ENCODE peak calls at places on chromosomes 6 and 20, in ten cellular contexts. One of them, this sample, is unnamed.
A peak's percentile ranks its signal among the peaks of the same experiment; 100 is the strongest.

GRCh38 chr6:16228709-16229665 is 9.4 kb upstream of the GMPR start:
- DNase-seq in Caco-2: no peak
- DNase-seq in Peyer's patch: no peak
- DNase-seq in heart left ventricle: no peak
- DNase-seq in body of pancreas: peak; percentile 35
- DNase-seq in ovary: peak; percentile 43
- DNase-seq in GM13977: no peak
- DNase-seq in osteocyte: no peak
- DNase-seq in progenitor cell of endocrine pancreas: no peak
- DNase-seq in GM13976: no peak
- DNase-seq in this sample: no peak

GRCh38 chr20:48861444-48861843 is 33.6 kb upstream of the PREX1 start:
- DNase-seq in ovary: no peak
- DNase-seq in osteocyte: no peak
- DNase-seq in heart left ventricle: no peak
- DNase-seq in Peyer's patch: no peak
- DNase-seq in GM13977: peak; percentile 45
- DNase-seq in body of pancreas: no peak
- DNase-seq in GM13976: peak; percentile 49
- DNase-seq in Caco-2: no peak
- DNase-seq in progenitor cell of endocrine pancreas: no peak
- DNase-seq in this sample: no peak

GRCh38 chr6:20661721-20662120 is 127.5 kb downstream of the CDKAL1 start:
- DNase-seq in GM13977: no peak
- DNase-seq in Peyer's patch: no peak
- DNase-seq in GM13976: no peak
- DNase-seq in Caco-2: no peak
- DNase-seq in heart left ventricle: no peak
- DNase-seq in ovary: no peak
- DNase-seq in body of pancreas: peak; percentile 23
- DNase-seq in progenitor cell of endocrine pancreas: no peak
- DNase-seq in osteocyte: no peak
- DNase-seq in this sample: no peak

GRCh38 chr6:138817799-138818198 is 21.9 kb downstream of the ECT2L start:
- DNase-seq in ovary: no peak
- DNase-seq in body of pancreas: peak; percentile 81
- DNase-seq in osteocyte: no peak
- DNase-seq in GM13976: peak; percentile 33
- DNase-seq in GM13977: no peak
- DNase-seq in heart left ventricle: no peak
- DNase-seq in Caco-2: peak; percentile 94
- DNase-seq in Peyer's patch: peak; percentile 64
- DNase-seq in progenitor cell of endocrine pancreas: peak; percentile 73
- DNase-seq in this sample: peak; percentile 78

GRCh38 chr6:77106992-77107391 is 356.3 kb downstream of the HTR1B start:
- DNase-seq in body of pancreas: no peak
- DNase-seq in osteocyte: no peak
- DNase-seq in GM13977: no peak
- DNase-seq in ovary: no peak
- DNase-seq in progenitor cell of endocrine pancreas: no peak
- DNase-seq in Peyer's patch: no peak
- DNase-seq in Caco-2: no peak
- DNase-seq in GM13976: no peak
- DNase-seq in heart left ventricle: no peak
- DNase-seq in this sample: no peak

GRCh38 chr6:75149696-75150095 is 56.2 kb downstream of the COL12A1 start:
- DNase-seq in osteocyte: no peak
- DNase-seq in GM13977: no peak
- DNase-seq in Peyer's patch: no peak
- DNase-seq in body of pancreas: no peak
- DNase-seq in heart left ventricle: peak; percentile 32
- DNase-seq in ovary: no peak
- DNase-seq in Caco-2: no peak
- DNase-seq in progenitor cell of endocrine pancreas: no peak
- DNase-seq in GM13976: no peak
- DNase-seq in this sample: no peak

GRCh38 chr20:49132995-49133451 is 55.1 kb downstream of the STAU1 start:
- DNase-seq in progenitor cell of endocrine pancreas: no peak
- DNase-seq in GM13976: peak; percentile 62
- DNase-seq in body of pancreas: peak; percentile 43
- DNase-seq in Caco-2: peak; percentile 80
- DNase-seq in ovary: peak; percentile 46
- DNase-seq in GM13977: peak; percentile 54
- DNase-seq in heart left ventricle: no peak
- DNase-seq in osteocyte: no peak
- DNase-seq in Peyer's patch: no peak
- DNase-seq in this sample: peak; percentile 28

GRCh38 chr20:41357424-41358163 is 9.0 kb downstream of the EMILIN3 start:
- DNase-seq in heart left ventricle: no peak
- DNase-seq in body of pancreas: no peak
- DNase-seq in Caco-2: no peak
- DNase-seq in progenitor cell of endocrine pancreas: no peak
- DNase-seq in GM13977: no peak
- DNase-seq in osteocyte: no peak
- DNase-seq in ovary: no peak
- DNase-seq in GM13976: no peak
- DNase-seq in Peyer's patch: no peak
- DNase-seq in this sample: no peak

GRCh38 chr6:75530696-75531095 is 37.1 kb upstream of the FILIP1 start:
- DNase-seq in osteocyte: no peak
- DNase-seq in ovary: no peak
- DNase-seq in body of pancreas: no peak
- DNase-seq in GM13977: no peak
- DNase-seq in progenitor cell of endocrine pancreas: no peak
- DNase-seq in Caco-2: no peak
- DNase-seq in heart left ventricle: no peak
- DNase-seq in Peyer's patch: no peak
- DNase-seq in GM13976: no peak
- DNase-seq in this sample: no peak

GRCh38 chr6:120871416-120872261 is 462.6 kb downstream of the TBC1D32 start:
- DNase-seq in ovary: peak; percentile 26
- DNase-seq in GM13976: no peak
- DNase-seq in heart left ventricle: no peak
- DNase-seq in progenitor cell of endocrine pancreas: no peak
- DNase-seq in body of pancreas: no peak
- DNase-seq in osteocyte: peak; percentile 77
- DNase-seq in GM13977: no peak
- DNase-seq in Peyer's patch: peak; percentile 31
- DNase-seq in Caco-2: no peak
- DNase-seq in this sample: no peak

GRCh38 chr20:44650777-44651493 is 564 bp downstream of the ADA start:
- DNase-seq in osteocyte: no peak
- DNase-seq in heart left ventricle: no peak
- DNase-seq in Peyer's patch: no peak
- DNase-seq in ovary: peak; percentile 50
- DNase-seq in progenitor cell of endocrine pancreas: no peak
- DNase-seq in GM13977: no peak
- DNase-seq in Caco-2: no peak
- DNase-seq in GM13976: no peak
- DNase-seq in body of pancreas: no peak
- DNase-seq in this sample: no peak

GRCh38 chr20:64116016-64116415 is 8.7 kb upstream of the NPBWR2 start:
- DNase-seq in Caco-2: peak; percentile 3
- DNase-seq in ovary: peak; percentile 30
- DNase-seq in heart left ventricle: peak; percentile 12
- DNase-seq in progenitor cell of endocrine pancreas: no peak
- DNase-seq in body of pancreas: no peak
- DNase-seq in Peyer's patch: peak; percentile 37
- DNase-seq in GM13976: no peak
- DNase-seq in GM13977: no peak
- DNase-seq in osteocyte: no peak
- DNase-seq in this sample: no peak

GRCh38 chr6:130906736-130907381 is 79.7 kb downstream of the SMLR1 start:
- DNase-seq in progenitor cell of endocrine pancreas: no peak
- DNase-seq in GM13976: no peak
- DNase-seq in heart left ventricle: no peak
- DNase-seq in ovary: no peak
- DNase-seq in Caco-2: no peak
- DNase-seq in body of pancreas: no peak
- DNase-seq in Peyer's patch: no peak
- DNase-seq in GM13977: no peak
- DNase-seq in osteocyte: no peak
- DNase-seq in this sample: no peak

GRCh38 chr6:137867685-137868509 is 838 bp downstream of the TNFAIP3 start:
- DNase-seq in GM13976: no peak
- DNase-seq in Peyer's patch: no peak
- DNase-seq in body of pancreas: peak; percentile 39
- DNase-seq in Caco-2: no peak
- DNase-seq in progenitor cell of endocrine pancreas: no peak
- DNase-seq in ovary: peak; percentile 60
- DNase-seq in osteocyte: no peak
- DNase-seq in GM13977: no peak
- DNase-seq in heart left ventricle: no peak
- DNase-seq in this sample: no peak

GRCh38 chr6:106182455-106182854 is 96.3 kb downstream of the PRDM1 start:
- DNase-seq in heart left ventricle: no peak
- DNase-seq in Caco-2: no peak
- DNase-seq in GM13976: peak; percentile 44
- DNase-seq in osteocyte: no peak
- DNase-seq in ovary: no peak
- DNase-seq in GM13977: peak; percentile 54
- DNase-seq in progenitor cell of endocrine pancreas: no peak
- DNase-seq in body of pancreas: no peak
- DNase-seq in Peyer's patch: no peak
- DNase-seq in this sample: no peak

GRCh38 chr20:3572151-3572550 is 91.0 kb downstream of the GFRA4 start:
- DNase-seq in heart left ventricle: no peak
- DNase-seq in Caco-2: no peak
- DNase-seq in GM13977: no peak
- DNase-seq in ovary: no peak
- DNase-seq in progenitor cell of endocrine pancreas: no peak
- DNase-seq in body of pancreas: no peak
- DNase-seq in Peyer's patch: no peak
- DNase-seq in osteocyte: no peak
- DNase-seq in GM13976: no peak
- DNase-seq in this sample: no peak

GRCh38 chr6:168007592-168008338 is 10.3 kb downstream of the KIF25 start:
- DNase-seq in GM13977: no peak
- DNase-seq in osteocyte: no peak
- DNase-seq in ovary: no peak
- DNase-seq in progenitor cell of endocrine pancreas: no peak
- DNase-seq in body of pancreas: peak; percentile 36
- DNase-seq in GM13976: no peak
- DNase-seq in Peyer's patch: no peak
- DNase-seq in Caco-2: no peak
- DNase-seq in heart left ventricle: no peak
- DNase-seq in this sample: peak; percentile 98

GRCh38 chr6:38604700-38605099 is 35.0 kb downstream of the BTBD9 start:
- DNase-seq in GM13977: no peak
- DNase-seq in body of pancreas: no peak
- DNase-seq in progenitor cell of endocrine pancreas: no peak
- DNase-seq in Caco-2: no peak
- DNase-seq in osteocyte: no peak
- DNase-seq in ovary: no peak
- DNase-seq in heart left ventricle: no peak
- DNase-seq in Peyer's patch: no peak
- DNase-seq in GM13976: no peak
- DNase-seq in this sample: peak; percentile 7

DNA sequence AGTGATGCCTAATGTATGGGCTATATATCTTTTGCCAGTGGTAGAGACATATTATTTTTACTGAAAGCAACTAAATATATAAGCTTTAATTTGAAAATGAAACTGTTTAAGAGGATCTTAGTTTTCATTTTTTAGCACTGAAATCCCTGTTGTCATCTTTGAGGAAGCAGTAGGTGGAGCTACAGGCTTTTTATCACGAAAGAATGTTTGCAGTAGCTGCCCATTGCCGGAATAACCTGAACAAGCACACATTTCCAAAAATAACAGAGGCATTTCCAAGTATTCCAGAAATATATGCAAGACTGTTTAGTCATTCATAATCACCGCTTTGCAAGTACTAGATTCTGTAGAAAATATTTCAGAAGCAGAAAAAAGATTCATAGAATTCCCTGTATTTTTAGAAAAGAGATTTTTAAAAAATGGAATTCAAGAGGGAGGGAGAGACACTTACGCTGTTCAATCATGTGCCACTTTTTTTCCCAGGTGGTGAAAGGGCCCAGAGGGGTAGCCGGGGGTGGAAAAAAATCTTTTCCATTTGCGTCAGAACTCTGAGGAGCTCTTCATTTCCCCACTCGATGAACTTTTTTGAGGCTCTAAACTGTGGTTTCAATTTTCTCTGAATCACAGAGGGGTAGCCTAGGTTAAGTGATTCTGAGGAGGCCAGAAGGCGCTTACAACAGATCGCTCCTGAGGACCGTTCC is 142.5 kb upstream of the FERMT1 start:
- DNase-seq in Peyer's patch: no peak
- DNase-seq in osteocyte: no peak
- DNase-seq in body of pancreas: peak; percentile 7
- DNase-seq in GM13977: peak; percentile 16
- DNase-seq in Caco-2: peak; percentile 22
- DNase-seq in GM13976: peak; percentile 27
- DNase-seq in heart left ventricle: no peak
- DNase-seq in progenitor cell of endocrine pancreas: no peak
- DNase-seq in ovary: no peak
- DNase-seq in this sample: peak; percentile 23
- TF ChIP-seq CTCF in Peyer's patch: peak; percentile 30
- TF ChIP-seq CTCF in osteocyte: peak; percentile 67
- TF ChIP-seq CTCF in body of pancreas: peak; percentile 36
- TF ChIP-seq CTCF in GM13977: peak; percentile 37
- TF ChIP-seq CTCF in Caco-2: peak; percentile 48
- TF ChIP-seq CTCF in GM13976: peak; percentile 28
- TF ChIP-seq CTCF in heart left ventricle: peak; percentile 56
- TF ChIP-seq CTCF in progenitor cell of endocrine pancreas: peak; percentile 50
- TF ChIP-seq CTCF in ovary: no peak
- TF ChIP-seq CTCF in this sample: peak; percentile 63

GRCh38 chr20:58481541-58482021 is 33.6 kb downstream of the APCDD1L start:
- DNase-seq in Peyer's patch: no peak
- DNase-seq in GM13977: peak; percentile 80
- DNase-seq in body of pancreas: peak; percentile 14
- DNase-seq in ovary: no peak
- DNase-seq in osteocyte: no peak
- DNase-seq in Caco-2: peak; percentile 74
- DNase-seq in progenitor cell of endocrine pancreas: peak; percentile 30
- DNase-seq in heart left ventricle: no peak
- DNase-seq in GM13976: peak; percentile 76
- DNase-seq in this sample: no peak
- TF ChIP-seq CTCF in Peyer's patch: peak; percentile 40
- TF ChIP-seq CTCF in GM13977: peak; percentile 59
- TF ChIP-seq CTCF in body of pancreas: peak; percentile 24
- TF ChIP-seq CTCF in ovary: no peak
- TF ChIP-seq CTCF in osteocyte: peak; percentile 44
- TF ChIP-seq CTCF in Caco-2: peak; percentile 78
- TF ChIP-seq CTCF in progenitor cell of endocrine pancreas: peak; percentile 52
- TF ChIP-seq CTCF in heart left ventricle: peak; percentile 48
- TF ChIP-seq CTCF in GM13976: peak; percentile 43
- TF ChIP-seq CTCF in this sample: peak; percentile 62

GRCh38 chr6:54737247-54737646 is 109.3 kb upstream of the FAM83B start:
- DNase-seq in osteocyte: no peak
- DNase-seq in Caco-2: peak; percentile 42
- DNase-seq in GM13977: peak; percentile 9
- DNase-seq in body of pancreas: peak; percentile 23
- DNase-seq in progenitor cell of endocrine pancreas: no peak
- DNase-seq in ovary: no peak
- DNase-seq in Peyer's patch: no peak
- DNase-seq in heart left ventricle: no peak
- DNase-seq in GM13976: peak; percentile 24
- DNase-seq in this sample: no peak
- TF ChIP-seq CTCF in osteocyte: no peak
- TF ChIP-seq CTCF in Caco-2: peak; percentile 33
- TF ChIP-seq CTCF in GM13977: peak; percentile 47
- TF ChIP-seq CTCF in body of pancreas: no peak
- TF ChIP-seq CTCF in progenitor cell of endocrine pancreas: peak; percentile 30
- TF ChIP-seq CTCF in ovary: no peak
- TF ChIP-seq CTCF in Peyer's patch: no peak
- TF ChIP-seq CTCF in heart left ventricle: no peak
- TF ChIP-seq CTCF in GM13976: peak; percentile 25
- TF ChIP-seq CTCF in this sample: peak; percentile 23

GRCh38 chr6:135257641-135258405 is 76.7 kb downstream of the MYB start:
- DNase-seq in Caco-2: no peak
- DNase-seq in Peyer's patch: no peak
- DNase-seq in heart left ventricle: no peak
- DNase-seq in ovary: no peak
- DNase-seq in osteocyte: peak; percentile 10
- DNase-seq in body of pancreas: no peak
- DNase-seq in GM13977: no peak
- DNase-seq in GM13976: no peak
- DNase-seq in progenitor cell of endocrine pancreas: no peak
- DNase-seq in this sample: no peak
- TF ChIP-seq CTCF in Caco-2: no peak
- TF ChIP-seq CTCF in Peyer's patch: no peak
- TF ChIP-seq CTCF in heart left ventricle: no peak
- TF ChIP-seq CTCF in ovary: no peak
- TF ChIP-seq CTCF in osteocyte: peak; percentile 22
- TF ChIP-seq CTCF in body of pancreas: no peak
- TF ChIP-seq CTCF in GM13977: peak; percentile 31
- TF ChIP-seq CTCF in GM13976: no peak
- TF ChIP-seq CTCF in progenitor cell of endocrine pancreas: no peak
- TF ChIP-seq CTCF in this sample: no peak